ENCODE peak calls at places on chromosomes 7 and 10, in five cellular contexts. Q is heart left ventricle, U is body of pancreas, R is aorta, Y is right lobe of liver. W is an unnamed sample.
A peak's percentile ranks its signal among the peaks of the same experiment; 100 is the strongest.

GRCh38 chr10:27518261-27518660 is 14.2 kb downstream of the RAB18 start:
- ATAC-seq in U (no peak), Y (no peak), R (no peak), Q (no peak), W (no peak)

GRCh38 chr10:65394898-65395297 is 1530.9 kb upstream of the LRRTM3 start:
- ATAC-seq in U (no peak), Q (no peak), R (no peak), Y (no peak), W (no peak)

GRCh38 chr7:103348959-103349358 is 1.5 kb downstream of the PSMC2 start:
- ATAC-seq in U (no peak), R (no peak), Y (no peak), Q (no peak), W (no peak)

GRCh38 chr7:53794816-53795215 is 747.4 kb upstream of the VSTM2A start:
- ATAC-seq in R (peak; percentile 56), Y (no peak), U (no peak), Q (no peak), W (peak; percentile 39)

GRCh38 chr10:26524161-26524831 is 86.2 kb downstream of the APBB1IP start:
- ATAC-seq in R (no peak), Y (no peak), Q (no peak), U (no peak), W (no peak)

GRCh38 chr10:118501171-118501570 is 94.3 kb downstream of the PRLHR start:
- ATAC-seq in R (no peak), Y (no peak), U (no peak), Q (no peak), W (no peak)

GRCh38 chr7:132819648-132820047 is 243.4 kb upstream of the PLXNA4 start:
- ATAC-seq in Y (no peak), Q (no peak), U (no peak), R (no peak), W (no peak)

GRCh38 chr10:103818765-103819374 is 36.5 kb downstream of the SH3PXD2A start:
- ATAC-seq in U (no peak), Q (no peak), Y (peak; percentile 48), R (no peak), W (no peak)

GRCh38 chr7:92685146-92686042 is 95.2 kb upstream of the FAM133B start:
- ATAC-seq in Y (peak; percentile 27), Q (no peak), R (no peak), U (no peak), W (no peak)

GRCh38 chr10:113569576-113569975 is 16.7 kb downstream of the HABP2 start:
- ATAC-seq in Q (peak; percentile 57), U (no peak), R (no peak), Y (no peak), W (peak; percentile 9)

GRCh38 chr10:117375360-117376147 is at the start of gene PDZD8:
- ATAC-seq in Y (peak; percentile 80), R (peak; percentile 98), Q (peak; percentile 95), U (peak; percentile 93), W (peak; percentile 97)

GRCh38 chr10:57102234-57102633 is 741.2 kb upstream of the ZWINT start:
- ATAC-seq in U (no peak), Y (no peak), R (no peak), Q (no peak), W (no peak)

GRCh38 chr10:74275755-74276154 is 124.7 kb downstream of the ADK start:
- ATAC-seq in R (no peak), U (no peak), Q (no peak), Y (no peak), W (no peak)

GRCh38 chr7:35249537-35249907 is 4.4 kb downstream of the TBX20 start:
- ATAC-seq in U (no peak), R (no peak), Y (no peak), Q (no peak), W (no peak)

GRCh38 chr10:30751678-30752331 is 122.3 kb upstream of the LYZL2 start:
- ATAC-seq in Q (peak; percentile 73), U (peak; percentile 78), R (peak; percentile 85), Y (peak; percentile 92), W (peak; percentile 65)

GRCh38 chr10:128927389-128927788 is 539.7 kb upstream of the MGMT start:
- ATAC-seq in R (peak; percentile 27), U (peak; percentile 84), Y (peak; percentile 88), Q (no peak), W (peak; percentile 56)

GRCh38 chr7:79454325-79454960 is 976 bp upstream of the MAGI2 start:
- ATAC-seq in Q (no peak), U (peak; percentile 27), R (peak; percentile 42), Y (peak; percentile 34), W (peak; percentile 26)

GRCh38 chr10:72879245-72879644 is 14.3 kb upstream of the OIT3 start:
- ATAC-seq in U (no peak), Y (no peak), R (no peak), Q (no peak), W (no peak)

GRCh38 chr7:30470783-30471182 is 7.8 kb downstream of the NOD1 start:
- ATAC-seq in Q (peak; percentile 44), Y (peak; percentile 13), R (peak; percentile 36), U (peak; percentile 36), W (peak; percentile 29)

GRCh38 chr10:48468130-48468790 is 136.6 kb downstream of the ARHGAP22 start:
- ATAC-seq in R (no peak), U (no peak), Y (no peak), Q (no peak), W (no peak)

DNA sequence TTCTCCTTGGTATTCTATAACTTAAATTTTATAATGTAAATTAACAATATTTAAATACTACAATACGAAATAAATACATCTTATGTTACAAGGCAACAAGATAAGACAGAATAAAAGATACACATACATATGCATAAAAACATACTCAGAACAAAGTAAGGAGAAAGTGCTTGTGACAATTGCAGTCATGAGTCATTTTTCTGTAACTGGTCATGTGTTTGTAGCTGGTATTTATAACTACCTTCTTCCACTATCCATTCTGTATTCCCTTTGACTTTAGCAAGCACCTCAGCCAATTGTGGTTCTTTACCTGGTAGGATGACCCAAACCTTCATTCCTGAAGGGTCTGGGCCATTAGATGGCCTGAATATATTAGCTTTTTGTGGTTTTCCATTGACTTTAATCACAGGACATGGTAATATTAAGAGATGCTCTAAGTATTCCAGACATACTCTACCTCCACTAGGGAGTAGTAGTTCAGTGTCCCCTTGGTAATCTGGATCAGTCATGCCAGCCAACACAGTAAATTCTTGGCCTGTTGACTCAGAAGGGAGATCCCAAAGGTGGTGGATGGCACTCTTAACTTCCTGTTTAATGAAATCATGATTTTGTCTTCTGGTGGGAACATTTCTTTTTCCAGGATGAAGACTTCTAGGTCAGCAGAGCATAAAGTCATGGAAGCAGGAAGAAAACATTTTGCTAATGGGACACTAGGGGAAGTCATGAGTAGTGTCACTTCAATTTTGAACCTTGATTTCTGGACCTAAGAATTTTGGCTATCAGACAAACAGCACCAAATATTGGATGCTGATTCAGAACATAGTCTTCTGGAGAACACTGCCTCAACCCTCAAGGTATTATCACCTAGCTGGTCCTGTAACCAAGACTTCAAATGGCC is 733.7 kb upstream of the IGFBP3 start:
- ATAC-seq in U (no peak), R (no peak), Y (no peak), Q (no peak), W (no peak)
- H3K27ac ChIP-seq in U (no peak overlapping the region), R (no peak overlapping the region), Y (no peak overlapping the region), Q (no peak overlapping the region), W (no peak overlapping the region)

GRCh38 chr10:33127622-33128021 is 169.6 kb upstream of the ITGB1 start:
- ATAC-seq in R (no peak), Y (no peak), Q (no peak), U (no peak), W (no peak)

GRCh38 chr10:33125522-33125921 is 167.5 kb upstream of the ITGB1 start:
- ATAC-seq in Y (no peak), Q (no peak), U (no peak), R (no peak), W (no peak)

GRCh38 chr10:33126742-33127141 is 168.7 kb upstream of the ITGB1 start:
- ATAC-seq in Q (no peak), Y (no peak), R (no peak), U (no peak), W (no peak)

GRCh38 chr10:33123680-33124079 is 165.7 kb upstream of the ITGB1 start:
- ATAC-seq in Y (peak; percentile 33), U (no peak), R (no peak), Q (no peak), W (no peak)

DNA sequence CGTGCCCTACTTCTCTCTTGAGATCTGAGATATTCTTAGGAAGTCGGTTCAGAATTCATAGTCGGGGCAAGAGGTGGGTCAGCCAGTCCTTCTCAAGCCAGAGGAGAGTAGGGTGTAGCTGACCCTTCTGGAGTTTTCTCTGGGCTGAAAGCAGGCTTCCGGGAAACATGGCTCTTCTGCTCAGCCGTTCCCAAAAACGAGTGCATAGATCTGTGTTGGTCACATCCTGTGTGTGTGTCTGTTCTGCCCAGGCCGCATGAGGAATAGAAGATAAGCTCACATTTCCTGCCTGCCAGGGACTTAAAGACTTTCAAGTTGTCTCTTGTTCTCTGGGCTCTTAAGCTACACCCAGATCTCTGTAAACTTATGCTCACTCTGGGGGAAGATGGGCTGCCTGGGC is 168.1 kb upstream of the ITGB1 start:
- ATAC-seq in U (peak; percentile 5), Q (peak; percentile 24), Y (peak; percentile 10), R (peak; percentile 62), W (peak; percentile 10)
- H3K27ac ChIP-seq in U (no peak overlapping the region), Q (peak overlapping the region; percentile 75), Y (peak overlapping the region; percentile 53), R (no peak overlapping the region), W (peak overlapping the region; percentile 37)

GRCh38 chr7:16647435-16647960 is 1.5 kb downstream of the BZW2 start:
- ATAC-seq in Q (no peak), Y (no peak), U (no peak), R (no peak), W (no peak)
- H3K27ac ChIP-seq in Q (peak overlapping the region; percentile 92), Y (no peak overlapping the region), U (no peak overlapping the region), R (no peak overlapping the region), W (no peak overlapping the region)

DNA sequence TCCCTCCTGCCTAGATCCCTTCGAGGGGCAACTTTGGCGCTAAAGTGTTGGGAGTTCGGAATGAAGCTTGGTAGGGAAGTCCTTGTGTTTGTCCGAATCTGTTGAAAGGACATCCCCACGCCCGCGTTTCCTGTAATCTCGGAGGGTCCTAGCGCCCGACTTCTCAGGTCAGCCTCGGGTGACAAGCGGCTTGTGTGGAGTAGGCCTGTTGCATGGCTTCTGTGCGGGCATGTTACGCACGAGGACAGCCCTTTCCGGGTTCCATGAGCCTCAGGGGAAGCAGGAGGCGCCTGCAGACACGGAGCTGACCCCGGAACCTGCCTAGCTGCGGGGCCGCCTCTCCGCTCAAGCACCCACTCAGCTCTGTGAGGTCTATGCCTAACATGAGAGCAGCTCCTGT is 28.4 kb upstream of the AP5Z1 start:
- ATAC-seq in Y (no peak), U (no peak), R (no peak), Q (no peak), W (no peak)
- H3K27ac ChIP-seq in Y (peak overlapping the region; percentile 81), U (no peak overlapping the region), R (peak overlapping the region; percentile 70), Q (peak overlapping the region; percentile 95), W (peak overlapping the region; percentile 92)

GRCh38 chr10:60816624-60817023 is 38.3 kb downstream of the CDK1 start:
- ATAC-seq in U (peak; percentile 89), Q (peak; percentile 93), Y (peak; percentile 97), R (peak; percentile 92), W (peak; percentile 85)
- H3K27ac ChIP-seq in U (no peak overlapping the region), Q (peak overlapping the region; percentile 35), Y (no peak overlapping the region), R (no peak overlapping the region), W (peak overlapping the region; percentile 5)